ENCODE peak calls at places on chromosomes 1 and 21, in five cellular contexts. C is DND-41, H is PC-3, K is GM23248, Y is neural progenitor cell. P is an unnamed sample.

GRCh38 chr1:92970990-92971689 is 9.9 kb upstream of the DIPK1A start:
- DNase-seq in C (no peak), H (no peak), K (no peak), Y (no peak), P (no peak)

GRCh38 chr1:150161747-150162581 is 12.2 kb downstream of the PLEKHO1 start:
- DNase-seq in C (peak), H (no peak), K (peak), Y (peak), P (no peak)

GRCh38 chr1:222893255-222893654 is 78.4 kb downstream of the DISP1 start:
- DNase-seq in C (no peak), H (no peak), K (no peak), Y (no peak), P (no peak)

GRCh38 chr1:67597336-67597735 is 87.7 kb upstream of the GADD45A start:
- DNase-seq in C (no peak), H (peak), K (no peak), Y (no peak), P (no peak)

GRCh38 chr1:226946285-226946684 is 6.2 kb downstream of the COQ8A start:
- DNase-seq in C (no peak), H (no peak), K (no peak), Y (no peak), P (no peak)

GRCh38 chr1:20389551-20389950 is 96.5 kb downstream of the CAMK2N1 start:
- DNase-seq in C (no peak), H (no peak), K (no peak), Y (no peak), P (no peak)

GRCh38 chr1:56495538-56495937 is 83.8 kb downstream of the PLPP3 start:
- DNase-seq in C (no peak), H (no peak), K (no peak), Y (no peak), P (no peak)

GRCh38 chr1:236421850-236422516 is 27.9 kb downstream of the EDARADD start:
- DNase-seq in C (no peak), H (no peak), K (no peak), Y (no peak), P (no peak)

GRCh38 chr1:24481098-24481497 is 21.5 kb upstream of the RCAN3 start:
- DNase-seq in C (peak), H (no peak), K (no peak), Y (no peak), P (no peak)

GRCh38 chr1:32622806-32623694 is 27.3 kb downstream of the ZBTB8OS start:
- DNase-seq in C (peak), H (no peak), K (no peak), Y (no peak), P (no peak)

GRCh38 chr1:230878584-230878975 is 10.3 kb upstream of the C1orf198 start:
- DNase-seq in C (no peak), H (no peak), K (peak), Y (no peak), P (no peak)

GRCh38 chr1:195804547-195804946 is 803.7 kb downstream of the KCNT2 start:
- DNase-seq in C (no peak), H (peak), K (peak), Y (no peak), P (no peak)

GRCh38 chr1:115908565-115909334 is 67.6 kb upstream of the SLC22A15 start:
- DNase-seq in C (no peak), H (no peak), K (no peak), Y (peak), P (no peak)

GRCh38 chr1:3954391-3955160 is 54.5 kb upstream of the C1orf174 start:
- DNase-seq in C (no peak), H (no peak), K (no peak), Y (peak), P (no peak)

GRCh38 chr1:13543927-13544556 is 30.2 kb upstream of the LRRC38 start:
- DNase-seq in C (no peak), H (peak), K (peak), Y (peak), P (peak)

GRCh38 chr21:37829447-37829846 is 86.8 kb downstream of the KCNJ6 start:
- DNase-seq in C (no peak), H (peak), K (peak), Y (no peak), P (no peak)

GRCh38 chr1:205396972-205397616 is 24.8 kb downstream of the LEMD1 start:
- DNase-seq in C (no peak), H (peak), K (peak), Y (peak), P (peak)

GRCh38 chr21:45506241-45506817 is 35.9 kb downstream of the SLC19A1 start:
- DNase-seq in C (no peak), H (no peak), K (no peak), Y (no peak), P (no peak)

GRCh38 chr1:169091480-169091941 is 15.0 kb upstream of the ATP1B1 start:
- DNase-seq in C (no peak), H (no peak), K (peak), Y (no peak), P (no peak)

GRCh38 chr1:11690669-11691301 is 725 bp upstream of the DRAXIN start:
- DNase-seq in C (no peak), H (no peak), K (no peak), Y (peak), P (no peak)

GRCh38 chr1:89126602-89127001 is 688 bp upstream of the GBP2 start:
- DNase-seq in C (no peak), H (no peak), K (no peak), Y (no peak), P (no peak)

GRCh38 chr1:230572121-230573083 is 69.9 kb upstream of the COG2 start:
- DNase-seq in C (no peak), H (no peak), K (peak), Y (no peak), P (no peak)

GRCh38 chr1:17438176-17438976 is 1.1 kb downstream of the RCC2 start:
- DNase-seq in C (peak), H (peak), K (peak), Y (peak), P (peak)

GRCh38 chr1:2188336-2188735 is 6.2 kb downstream of the FAAP20 start:
- DNase-seq in C (no peak), H (no peak), K (no peak), Y (no peak), P (no peak)

GRCh38 chr1:211359876-211360275 is 33.2 kb downstream of the TRAF5 start:
- DNase-seq in C (no peak), H (peak), K (no peak), Y (no peak), P (no peak)

GRCh38 chr21:38171723-38172344 is 85.0 kb upstream of the KCNJ15 start:
- DNase-seq in C (no peak), H (peak), K (peak), Y (peak), P (no peak)

GRCh38 chr1:153646672-153647374 is 11.7 kb upstream of the SNAPIN start:
- DNase-seq in C (no peak), H (no peak), K (no peak), Y (no peak), P (no peak)

GRCh38 chr1:234975122-234975940 is 153.3 kb downstream of the TOMM20 start:
- DNase-seq in C (no peak), H (peak), K (peak), Y (no peak), P (peak)

GRCh38 chr1:238336531-238336930 is 445.8 kb upstream of the ZP4 start:
- DNase-seq in C (no peak), H (peak), K (no peak), Y (no peak), P (no peak)

GRCh38 chr1:217078010-217078704 is 354.9 kb upstream of the ESRRG start:
- DNase-seq in C (no peak), H (peak), K (no peak), Y (peak), P (peak)

GRCh38 chr1:246329900-246330299 is 177.2 kb downstream of the SMYD3 start:
- DNase-seq in C (no peak), H (no peak), K (no peak), Y (no peak), P (no peak)

GRCh38 chr1:177650947-177651346 is 318.9 kb downstream of the SEC16B start:
- DNase-seq in C (no peak), H (no peak), K (no peak), Y (no peak), P (no peak)

GRCh38 chr1:219304227-219305226 is 130.8 kb downstream of the LYPLAL1 start:
- DNase-seq in C (no peak), H (peak), K (peak), Y (no peak), P (peak)

GRCh38 chr1:1202831-1203560 is 3.4 kb downstream of the TNFRSF18 start:
- DNase-seq in C (no peak), H (no peak), K (no peak), Y (no peak), P (no peak)

GRCh38 chr1:182101415-182102041 is 40.0 kb upstream of the ZNF648 start:
- DNase-seq in C (no peak), H (peak), K (no peak), Y (peak), P (peak)

GRCh38 chr21:35053356-35054096 is 4.4 kb upstream of the RUNX1 start:
- DNase-seq in C (no peak), H (no peak), K (no peak), Y (peak), P (no peak)

GRCh38 chr1:170559166-170559565 is 27.2 kb downstream of the GORAB start:
- DNase-seq in C (no peak), H (no peak), K (no peak), Y (no peak), P (no peak)

GRCh38 chr1:33096358-33097005 is 15.5 kb downstream of the AZIN2 start:
- DNase-seq in C (no peak), H (no peak), K (no peak), Y (no peak), P (no peak)

GRCh38 chr1:39158330-39159086 is 46.0 kb upstream of the MACF1 start:
- DNase-seq in C (no peak), H (peak), K (no peak), Y (peak), P (peak)

GRCh38 chr1:201245082-201245481 is 38.2 kb upstream of the PKP1 start:
- DNase-seq in C (no peak), H (peak), K (no peak), Y (no peak), P (no peak)
- H2AFZ ChIP-seq in C (no peak), H (no peak), K (no peak), Y (no peak), P (no peak)

GRCh38 chr1:47942238-47942629 is 55.0 kb downstream of the TRABD2B start:
- DNase-seq in C (no peak), H (peak), K (peak), Y (no peak), P (no peak)
- H3K27ac ChIP-seq in C (no peak), H (peak), K (no peak), Y (no peak), P (no peak)

DNA sequence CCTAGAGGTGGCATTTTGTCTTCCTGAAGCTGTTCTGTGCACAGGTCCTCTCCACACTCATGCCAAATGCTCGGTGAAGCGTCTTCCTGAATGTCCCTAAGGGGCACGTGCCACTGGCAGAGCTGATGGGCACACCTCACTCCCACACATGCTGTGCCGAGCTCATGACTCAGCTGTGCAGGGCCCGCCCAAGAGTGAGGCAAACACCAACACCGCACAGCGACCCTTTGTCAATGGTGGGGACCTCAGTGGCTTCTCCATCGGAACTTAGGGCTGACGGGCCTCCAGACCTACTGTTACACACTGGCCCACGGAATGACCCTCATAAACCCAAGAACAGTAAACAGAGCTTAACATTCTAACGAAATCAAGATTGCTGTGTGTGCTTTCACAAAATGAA is 89.2 kb downstream of the SIM2 start:
- DNase-seq in C (no peak), H (peak), K (no peak), Y (no peak), P (peak)
- H3K4me2 ChIP-seq in C (no peak), H (peak), K (no peak), Y (no peak), P (peak)

DNA sequence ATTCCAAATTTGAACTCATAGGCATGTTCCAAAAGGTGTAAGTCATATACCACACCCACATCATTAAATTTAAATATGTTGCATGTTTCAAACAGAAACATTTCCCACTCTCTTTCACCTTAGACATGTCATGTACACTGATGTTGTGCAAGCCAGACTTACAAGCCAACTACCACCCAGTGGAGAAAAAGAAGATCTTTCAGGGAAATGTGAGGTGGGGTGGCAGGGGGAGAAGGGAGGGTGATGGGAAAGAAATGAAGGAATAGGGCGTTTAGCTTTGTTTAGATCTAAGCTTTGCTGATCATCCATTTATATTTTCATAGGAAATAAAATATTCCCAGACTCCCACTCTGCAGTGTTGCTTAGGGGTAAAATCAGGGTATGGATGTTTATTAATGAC is 1.6 kb downstream of the NEGR1 start:
- DNase-seq in C (no peak), H (peak), K (peak), Y (no peak), P (no peak)
- H2AFZ ChIP-seq in C (peak), H (peak), K (peak), Y (no peak), P (no peak)

DNA sequence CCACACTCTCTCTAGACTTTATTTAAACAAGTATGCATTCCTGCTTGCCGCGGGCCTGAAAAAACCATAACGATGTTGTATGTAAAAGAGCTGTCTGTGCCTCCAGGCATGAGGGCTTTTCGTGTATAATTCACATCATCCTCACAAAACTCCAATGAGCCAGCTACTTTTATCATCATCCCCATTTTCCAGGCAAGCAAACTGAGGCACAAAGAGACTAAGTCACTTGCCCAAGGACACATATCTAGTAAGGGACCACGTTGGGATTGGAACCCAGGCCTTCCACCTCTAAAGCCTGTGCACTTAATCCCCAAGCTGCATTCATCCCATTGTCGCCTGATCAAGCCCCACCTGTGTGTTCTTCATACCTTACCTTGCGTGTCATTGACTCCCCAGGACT is 226.9 kb downstream of the KAZN start:
- DNase-seq in C (no peak), H (no peak), K (no peak), Y (no peak), P (no peak)
- H3K27ac ChIP-seq in C (no peak), H (no peak), K (no peak), Y (no peak), P (no peak)

DNA sequence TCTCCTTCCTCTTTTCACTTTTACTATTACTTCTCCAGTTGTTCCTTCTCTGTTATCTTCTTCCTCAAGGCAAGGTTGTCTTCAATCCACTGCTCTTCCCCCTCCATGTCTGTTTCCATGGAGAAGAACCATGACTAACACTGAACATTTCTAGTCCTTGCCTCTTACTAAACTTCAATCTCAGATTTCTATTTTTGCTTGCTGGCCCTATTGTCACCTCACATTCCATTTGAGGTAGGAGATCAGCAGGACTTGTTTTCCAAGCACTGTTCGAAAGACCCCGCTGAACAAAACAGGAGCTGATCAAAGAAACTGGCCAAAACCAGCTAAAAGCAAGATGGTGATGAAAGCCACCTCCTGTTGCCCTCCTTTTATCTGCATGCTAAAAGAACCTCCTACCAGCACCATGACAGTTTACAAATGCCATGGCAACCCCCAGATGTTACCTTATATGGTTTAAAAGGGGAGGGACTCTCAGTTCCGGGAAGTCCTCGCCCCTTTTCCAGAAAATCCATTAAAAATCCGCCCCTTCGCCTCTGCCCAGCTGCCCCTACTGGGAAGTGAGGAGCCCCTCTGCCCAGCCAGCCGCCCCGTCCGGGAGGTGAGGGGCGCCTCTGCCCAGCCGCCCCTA is 22.6 kb downstream of the GON4L start:
- DNase-seq in C (no peak), H (no peak), K (peak), Y (peak), P (peak)
- H3K4me2 ChIP-seq in C (no peak), H (no peak), K (no peak), Y (peak), P (no peak)

GRCh38 chr1:58814251-58815068 is 30.6 kb upstream of the JUN start:
- DNase-seq in C (no peak), H (peak), K (no peak), Y (peak), P (peak)
- H2AFZ ChIP-seq in C (no peak), H (peak), K (peak), Y (peak), P (peak)

P was measured in PC-9.